ENCODE peak calls at places on chromosome 5, in seven cellular contexts. I is adipocyte, R is sigmoid colon, C is mesothelial cell of epicardium, L is retina, Q is OCI-LY7, T is H54. Z is an unnamed sample.

GRCh38 chr5:151042453-151043093 is 22.2 kb downstream of the GPX3 start:
- DNase-seq in I (no peak), R (no peak), C (no peak), L (no peak), Q (no peak), T (no peak), Z (no peak)

GRCh38 chr5:66469684-66470083 is 126.5 kb upstream of the MAST4 start:
- DNase-seq in I (no peak), R (no peak), C (no peak), L (no peak), Q (peak; percentile 18), T (no peak), Z (no peak)

GRCh38 chr5:150700298-150700599 is 613 bp downstream of the RBM22 start:
- DNase-seq in I (no peak), R (no peak), C (no peak), L (no peak), Q (no peak), T (no peak), Z (no peak)

GRCh38 chr5:58378613-58379385 is 81.1 kb downstream of the PLK2 start:
- DNase-seq in I (no peak), R (no peak), C (no peak), L (no peak), Q (no peak), T (no peak), Z (no peak)

GRCh38 chr5:177370488-177371119 is 12.9 kb downstream of the RGS14 start:
- DNase-seq in I (peak; percentile 86), R (peak; percentile 89), C (peak; percentile 86), L (peak; percentile 81), Q (peak; percentile 87), T (peak; percentile 98), Z (peak; percentile 96)

GRCh38 chr5:176819476-176819875 is 9.1 kb downstream of the UNC5A start:
- DNase-seq in I (no peak), R (no peak), C (no peak), L (no peak), Q (no peak), T (no peak), Z (no peak)

GRCh38 chr5:122019936-122020590 is 58.0 kb downstream of the LOX start:
- DNase-seq in I (peak; percentile 31), R (no peak), C (no peak), L (no peak), Q (no peak), T (no peak), Z (no peak)

GRCh38 chr5:116518423-116518822 is 56.2 kb downstream of the SEMA6A start:
- DNase-seq in I (no peak), R (no peak), C (no peak), L (no peak), Q (no peak), T (no peak), Z (no peak)

GRCh38 chr5:78699565-78700143 is 51.1 kb upstream of the LHFPL2 start:
- DNase-seq in I (peak; percentile 86), R (no peak), C (no peak), L (peak; percentile 7), Q (no peak), T (peak; percentile 49), Z (peak; percentile 81)

GRCh38 chr5:163846512-163846911 is 341.1 kb downstream of the MAT2B start:
- DNase-seq in I (peak; percentile 72), R (no peak), C (no peak), L (no peak), Q (no peak), T (no peak), Z (no peak)

GRCh38 chr5:81207009-81207408 is 26.1 kb upstream of the CKMT2 start:
- DNase-seq in I (no peak), R (no peak), C (no peak), L (no peak), Q (peak; percentile 13), T (no peak), Z (no peak)

GRCh38 chr5:94700592-94700991 is 82.1 kb downstream of the SLF1 start:
- DNase-seq in I (no peak), R (no peak), C (no peak), L (no peak), Q (no peak), T (no peak), Z (no peak)